ENCODE peak calls at places on chromosomes 3 and 15, in five cellular contexts. L, R, S, H and P are unnamed samples.

GRCh38 chr3:194224937-194225422 is 89.0 kb downstream of the HES1 start:
- DNase-seq in L (peak), R (no peak), S (no peak), H (peak), P (no peak)

GRCh38 chr3:183015185-183015584 is 34.8 kb upstream of the DCUN1D1 start:
- DNase-seq in L (no peak), R (no peak), S (no peak), H (peak), P (no peak)

GRCh38 chr3:184175506-184175905 is 851 bp downstream of the AP2M1 start:
- DNase-seq in L (no peak), R (no peak), S (no peak), H (no peak), P (no peak)

GRCh38 chr15:31304736-31305365 is 21.8 kb upstream of the KLF13 start:
- DNase-seq in L (no peak), R (no peak), S (no peak), H (no peak), P (no peak)

GRCh38 chr15:64665179-64665578 is 110.2 kb downstream of the RBPMS2 start:
- DNase-seq in L (no peak), R (no peak), S (no peak), H (no peak), P (no peak)

GRCh38 chr3:43097681-43098080 is 8.2 kb downstream of the POMGNT2 start:
- DNase-seq in L (no peak), R (no peak), S (no peak), H (no peak), P (no peak)

GRCh38 chr3:150588027-150588830 is 14.9 kb upstream of the SELENOT start:
- DNase-seq in L (no peak), R (no peak), S (no peak), H (no peak), P (no peak)

GRCh38 chr3:146072824-146073223 is 88.2 kb downstream of the PLOD2 start:
- DNase-seq in L (no peak), R (no peak), S (no peak), H (no peak), P (no peak)

GRCh38 chr15:74674161-74674560 is 21.7 kb downstream of the EDC3 start:
- DNase-seq in L (no peak), R (no peak), S (no peak), H (no peak), P (no peak)

GRCh38 chr15:88303455-88303854 is 46.9 kb upstream of the NTRK3 start:
- DNase-seq in L (no peak), R (no peak), S (no peak), H (no peak), P (no peak)

GRCh38 chr3:174776636-174777035 is 82.5 kb upstream of the NAALADL2 start:
- DNase-seq in L (no peak), R (no peak), S (no peak), H (no peak), P (no peak)

DNA sequence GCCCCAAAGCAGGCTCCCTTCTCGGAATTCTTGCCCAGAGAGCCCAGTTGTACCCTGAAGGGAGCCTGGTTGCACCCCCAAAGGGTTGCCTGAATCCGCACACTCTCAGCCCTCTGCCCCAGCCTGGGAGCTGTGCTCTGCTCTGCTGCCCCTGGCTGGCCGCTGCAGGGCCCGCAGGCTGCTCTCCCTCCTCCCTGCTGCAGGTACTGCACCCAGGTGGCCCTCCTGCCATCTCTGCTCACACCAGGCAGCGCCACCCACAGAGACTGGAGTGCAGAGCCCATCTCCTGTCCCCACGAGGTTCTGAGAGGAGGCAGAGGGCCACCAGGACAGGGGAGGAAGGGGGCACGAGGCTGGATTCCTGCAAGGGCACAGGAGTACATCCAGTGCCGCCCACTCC is 134.2 kb upstream of the NSMCE3 start:
- DNase-seq in L (peak), R (no peak), S (no peak), H (no peak), P (no peak)
- TF ChIP-seq CTCF in L (peak), R (no peak), S (no peak), H (no peak), P (no peak)

GRCh38 chr3:42061042-42061710 is 30.0 kb upstream of the TRAK1 start:
- DNase-seq in L (no peak), R (no peak), S (no peak), H (peak), P (no peak)

GRCh38 chr3:42066516-42067181 is 24.5 kb upstream of the TRAK1 start:
- DNase-seq in L (peak), R (no peak), S (no peak), H (no peak), P (no peak)

GRCh38 chr3:42061711-42062408 is 29.3 kb upstream of the TRAK1 start:
- DNase-seq in L (no peak), R (no peak), S (peak), H (no peak), P (no peak)

GRCh38 chr3:42067324-42067723 is 23.8 kb upstream of the TRAK1 start:
- DNase-seq in L (no peak), R (no peak), S (no peak), H (no peak), P (no peak)

DNA sequence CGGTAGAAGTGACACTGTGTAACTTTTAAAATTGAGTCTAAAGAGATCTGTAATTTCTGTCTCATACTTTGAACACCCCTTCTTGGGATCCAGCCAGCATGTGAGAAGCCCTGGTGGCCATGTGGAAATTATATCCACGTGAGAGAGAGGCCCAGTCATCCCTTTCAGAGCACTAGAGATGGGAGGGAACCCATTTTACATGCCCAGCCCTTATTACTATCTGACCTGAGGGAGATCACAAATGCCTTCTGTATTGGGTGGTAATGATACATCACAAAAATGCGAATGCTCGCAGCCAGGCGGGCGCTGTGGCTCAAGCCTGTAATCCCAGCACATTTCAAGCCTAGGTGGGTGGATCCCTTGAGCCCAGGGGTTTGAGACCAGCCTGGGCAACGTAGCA is 27.3 kb upstream of the TRAK1 start:
- DNase-seq in L (no peak), R (no peak), S (no peak), H (no peak), P (no peak)
- TF ChIP-seq CTCF in L (no peak), R (no peak), S (no peak), H (no peak), P (no peak)

GRCh38 chr3:197525706-197526105 is 30.1 kb downstream of the BDH1 start:
- DNase-seq in L (peak), R (no peak), S (no peak), H (no peak), P (no peak)
- TF ChIP-seq CTCF in L (peak), R (no peak), S (no peak), H (peak), P (no peak)

DNA sequence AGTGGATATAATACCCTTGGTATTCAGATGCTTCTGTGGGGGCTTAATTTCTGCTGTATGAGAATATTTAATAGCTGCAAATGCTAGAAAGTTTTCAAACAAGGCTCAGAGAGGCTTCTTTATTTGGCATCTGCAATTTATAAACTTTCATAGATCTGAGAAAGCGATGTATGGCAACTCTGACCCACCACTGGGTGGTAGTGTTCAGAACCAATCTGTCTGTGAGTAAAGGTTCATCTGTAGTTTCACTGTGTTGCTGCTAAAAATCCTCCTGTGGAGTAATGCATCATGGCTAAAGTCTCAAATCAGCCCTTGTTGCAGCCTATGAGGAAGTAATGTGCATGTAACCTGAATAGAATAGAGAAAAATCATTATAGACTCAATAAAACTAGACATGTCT is 47.4 kb downstream of the CLSTN2 start:
- DNase-seq in L (peak), R (no peak), S (no peak), H (peak), P (no peak)
- TF ChIP-seq CTCF in L (peak), R (no peak), S (no peak), H (no peak), P (no peak)